ENCODE peak calls at places on chromosomes 12 and 14, in nine cellular contexts. P, S, E, K, H, J, Z, C and G are unnamed samples.

GRCh38 chr12:129304532-129304931 is 451.3 kb downstream of the GLT1D1 start:
- DNase-seq in E (peak; percentile 49), J (no peak), K (no peak), C (no peak), H (no peak), Z (no peak), S (no peak), P (no peak), G (no peak)

GRCh38 chr12:52324068-52324444 is 2.9 kb upstream of the KRT83 start:
- DNase-seq in P (no peak), E (no peak), H (no peak), C (no peak), K (no peak), J (no peak), Z (no peak), S (no peak), G (no peak)

GRCh38 chr14:90924618-90925345 is 108.6 kb upstream of the TTC7B start:
- DNase-seq in J (no peak), S (no peak), Z (no peak), E (no peak), K (no peak), P (no peak), H (no peak), C (no peak), G (no peak)

GRCh38 chr14:77582511-77582910 is 33.9 kb downstream of the SPTLC2 start:
- DNase-seq in Z (no peak), S (no peak), P (peak; percentile 19), J (no peak), E (no peak), H (no peak), K (peak; percentile 55), C (no peak), G (no peak)

GRCh38 chr14:39576726-39577125 is 144.5 kb upstream of the FBXO33 start:
- DNase-seq in H (no peak), E (no peak), K (no peak), Z (no peak), J (no peak), S (no peak), P (no peak), C (no peak), G (no peak)

GRCh38 chr12:3837049-3837448 is 36.1 kb downstream of the PARP11 start:
- DNase-seq in J (no peak), Z (no peak), E (no peak), C (no peak), H (no peak), P (no peak), S (no peak), K (no peak), G (no peak)

GRCh38 chr12:99498756-99499155 is 148.8 kb upstream of the GARIN6 start:
- DNase-seq in K (no peak), E (no peak), H (no peak), S (no peak), C (no peak), P (peak; percentile 41), J (peak; percentile 35), Z (peak; percentile 65), G (no peak)

GRCh38 chr12:123905319-123905925 is 67.2 kb downstream of the CCDC92 start:
- DNase-seq in E (no peak), C (no peak), Z (peak; percentile 52), H (peak; percentile 44), K (peak; percentile 44), S (no peak), J (peak; percentile 68), P (peak; percentile 47), G (peak; percentile 28)

GRCh38 chr12:6854036-6854435 is 2.1 kb downstream of the USP5 start:
- DNase-seq in H (no peak), E (no peak), J (no peak), P (no peak), C (no peak), Z (no peak), S (no peak), K (no peak), G (no peak)

GRCh38 chr14:50773632-50774541 is 57.1 kb downstream of the NIN start:
- DNase-seq in C (peak; percentile 67), E (no peak), H (no peak), P (no peak), S (peak; percentile 68), Z (no peak), J (peak; percentile 43), K (no peak), G (peak; percentile 70)

GRCh38 chr12:2563709-2564108 is 231.1 kb upstream of the FKBP4 start:
- DNase-seq in J (no peak), E (no peak), P (no peak), H (no peak), S (no peak), Z (no peak), K (no peak), C (no peak), G (no peak)

GRCh38 chr12:13450231-13451080 is 253.9 kb downstream of the EMP1 start:
- DNase-seq in H (no peak), C (no peak), K (no peak), P (no peak), J (no peak), Z (no peak), S (no peak), E (no peak), G (no peak)

GRCh38 chr12:116382456-116382902 is 105.0 kb upstream of the MED13L start:
- DNase-seq in H (no peak), J (no peak), E (no peak), C (no peak), P (no peak), S (no peak), Z (no peak), K (no peak), G (no peak)

GRCh38 chr12:12182926-12183325 is 83.9 kb downstream of the LRP6 start:
- DNase-seq in J (no peak), S (no peak), K (no peak), E (no peak), P (peak; percentile 66), H (no peak), Z (no peak), C (no peak), G (no peak)

GRCh38 chr12:16763901-16764300 is 157.9 kb upstream of the LMO3 start:
- DNase-seq in P (no peak), K (no peak), Z (no peak), C (no peak), E (no peak), H (no peak), J (no peak), S (no peak), G (no peak)

GRCh38 chr12:40446385-40446784 is 221.6 kb downstream of the LRRK2 start:
- DNase-seq in Z (no peak), K (no peak), E (no peak), S (no peak), J (no peak), H (no peak), P (no peak), C (no peak), G (no peak)

GRCh38 chr14:87082917-87083316 is 910.1 kb downstream of the GALC start:
- DNase-seq in H (no peak), Z (no peak), J (no peak), S (no peak), C (no peak), K (no peak), P (no peak), E (no peak), G (no peak)

GRCh38 chr12:46419675-46420074 is 47.1 kb upstream of the SLC38A2 start:
- DNase-seq in Z (no peak), P (no peak), H (no peak), S (no peak), J (no peak), C (no peak), E (no peak), K (no peak), G (no peak)

GRCh38 chr14:93195316-93195999 is 10.3 kb downstream of the LYSET start:
- DNase-seq in H (no peak), S (no peak), Z (no peak), P (no peak), E (no peak), K (no peak), C (no peak), J (no peak), G (no peak)

GRCh38 chr12:66387067-66387466 is 84.8 kb downstream of the HELB start:
- DNase-seq in C (no peak), H (no peak), E (no peak), P (no peak), S (no peak), Z (no peak), K (no peak), J (no peak), G (no peak)

GRCh38 chr14:36509056-36509917 is 10.7 kb downstream of the NKX2-1 start:
- DNase-seq in K (no peak), P (no peak), H (no peak), S (no peak), C (no peak), J (no peak), Z (no peak), E (no peak), G (no peak)

GRCh38 chr12:49482095-49483051 is 56.5 kb upstream of the KCNH3 start:
- DNase-seq in H (no peak), E (no peak), K (no peak), J (peak; percentile 12), Z (no peak), C (no peak), P (peak; percentile 58), S (no peak), G (no peak)

GRCh38 chr14:92510972-92511371 is 2.6 kb upstream of the RIN3 start:
- DNase-seq in Z (no peak), E (no peak), S (no peak), C (peak; percentile 26), K (no peak), H (no peak), J (no peak), P (no peak), G (no peak)

GRCh38 chr12:46260913-46261476 is 7.8 kb downstream of the SLC38A1 start:
- DNase-seq in S (peak; percentile 22), P (no peak), E (no peak), K (no peak), H (no peak), C (no peak), J (no peak), Z (no peak), G (no peak)

GRCh38 chr14:106094654-106095189 is 568.3 kb downstream of the TMEM121 start:
- DNase-seq in H (peak; percentile 24), E (no peak), K (no peak), J (peak; percentile 26), Z (no peak), S (no peak), P (peak; percentile 18), C (peak; percentile 54), G (no peak)

GRCh38 chr12:26318661-26319068 is 123.3 kb downstream of the SSPN start:
- DNase-seq in K (no peak), J (peak; percentile 72), P (peak; percentile 23), C (no peak), H (no peak), Z (no peak), S (no peak), E (peak; percentile 62), G (no peak)

GRCh38 chr12:82708507-82708906 is 21.8 kb downstream of the TMTC2 start:
- DNase-seq in H (no peak), P (peak; percentile 16), S (no peak), Z (no peak), J (no peak), E (no peak), C (peak; percentile 81), K (no peak), G (no peak)

GRCh38 chr12:7142057-7142644 is 12.0 kb downstream of the CLSTN3 start:
- DNase-seq in J (no peak), P (peak; percentile 44), K (peak; percentile 23), Z (no peak), C (peak; percentile 86), E (peak; percentile 66), H (peak; percentile 38), S (no peak), G (no peak)

GRCh38 chr14:93977790-93978581 is 1.6 kb upstream of the ASB2 start:
- DNase-seq in C (peak; percentile 55), Z (no peak), P (no peak), K (no peak), J (peak; percentile 25), S (no peak), H (peak; percentile 42), E (no peak), G (no peak)

GRCh38 chr14:21025374-21026151 is 702 bp upstream of the NDRG2 start:
- DNase-seq in Z (no peak), S (peak; percentile 37), E (peak; percentile 71), C (peak; percentile 93), P (no peak), H (no peak), J (no peak), K (no peak), G (peak; percentile 75)

GRCh38 chr12:132453361-132454133 is 36.4 kb upstream of the FBRSL1 start:
- DNase-seq in J (peak; percentile 71), S (no peak), Z (no peak), P (peak; percentile 72), H (no peak), C (peak; percentile 50), K (no peak), E (no peak), G (peak; percentile 65)